ENCODE peak calls at places on chromosome 19, in five cellular contexts. J is ovary, D is stomach, G is A549, L is IMR-90. C is an unnamed sample.

GRCh38 chr19:55398200-55398947 is 9.2 kb downstream of the UBE2S start:
- DNase-seq in G (no peak), J (no peak), L (no peak), D (no peak), C (no peak)

GRCh38 chr19:19630062-19630414 is 2.0 kb upstream of the LPAR2 start:
- DNase-seq in L (no peak), G (no peak), J (no peak), D (no peak), C (no peak)

GRCh38 chr19:2261438-2262172 is 5.4 kb upstream of the JSRP1 start:
- DNase-seq in J (no peak), L (no peak), G (no peak), D (peak; percentile 60), C (no peak)

GRCh38 chr19:48325265-48325910 is at the start of gene EMP3:
- DNase-seq in G (peak; percentile 93), L (peak; percentile 92), D (peak; percentile 69), J (peak; percentile 91), C (peak; percentile 91)

GRCh38 chr19:44796701-44797115 is 12.2 kb upstream of the BCAM start:
- DNase-seq in G (no peak), D (peak; percentile 69), L (peak; percentile 23), J (no peak), C (no peak)

GRCh38 chr19:34678421-34678820 is 943 bp downstream of the ZNF302 start:
- DNase-seq in J (no peak), L (no peak), D (no peak), G (no peak), C (no peak)

GRCh38 chr19:48629297-48629598 is 7.9 kb downstream of the DBP start:
- DNase-seq in J (peak; percentile 52), D (no peak), L (no peak), G (no peak), C (no peak)

GRCh38 chr19:54364775-54365257 is at the start of gene LAIR1:
- DNase-seq in G (no peak), D (peak; percentile 31), L (no peak), J (no peak), C (peak; percentile 18)

GRCh38 chr19:45322311-45322710 is 364 bp downstream of the CKM start:
- DNase-seq in D (no peak), L (no peak), J (no peak), G (no peak), C (no peak)

GRCh38 chr19:49333426-49334288 is 1.5 kb upstream of the CD37 start:
- DNase-seq in L (peak; percentile 40), D (peak; percentile 29), J (peak; percentile 15), G (no peak), C (no peak)

GRCh38 chr19:42140125-42140754 is 8.0 kb upstream of the POU2F2 start:
- DNase-seq in L (peak; percentile 72), G (no peak), D (peak; percentile 41), J (peak; percentile 24), C (no peak)

GRCh38 chr19:50485284-50485955 is 8.8 kb upstream of the GARIN5A start:
- DNase-seq in D (no peak), L (no peak), G (no peak), J (no peak), C (no peak)

GRCh38 chr19:4534836-4535658 is at the start of gene PLIN5:
- DNase-seq in J (peak; percentile 97), D (peak; percentile 96), L (peak; percentile 26), G (peak; percentile 65), C (peak; percentile 55)

GRCh38 chr19:1026189-1027019 is at the start of gene CNN2:
- DNase-seq in D (peak; percentile 88), G (peak; percentile 69), L (peak; percentile 67), J (peak; percentile 84), C (peak; percentile 80)

GRCh38 chr19:15251749-15252397 is 19.6 kb upstream of the EPHX3 start:
- DNase-seq in G (peak; percentile 58), L (peak; percentile 96), J (peak; percentile 92), D (peak; percentile 33), C (peak; percentile 93)

GRCh38 chr19:16091546-16092475 is 15.5 kb downstream of the TPM4 start:
- DNase-seq in D (no peak), J (no peak), G (no peak), L (no peak), C (no peak)

GRCh38 chr19:42054205-42054604 is 15.8 kb downstream of the GRIK5 start:
- DNase-seq in J (no peak), D (no peak), L (no peak), G (no peak), C (no peak)

GRCh38 chr19:31883299-31883990 is 462.0 kb upstream of the ZNF507 start:
- DNase-seq in D (no peak), J (no peak), G (no peak), L (no peak), C (no peak)

GRCh38 chr19:45264781-45265317 is 13.8 kb downstream of the MARK4 start:
- DNase-seq in G (no peak), J (no peak), L (no peak), D (no peak), C (no peak)

GRCh38 chr19:14555918-14556661 is 15.8 kb downstream of the NDUFB7 start:
- DNase-seq in D (no peak), G (no peak), L (peak; percentile 34), J (no peak), C (no peak)

GRCh38 chr19:4933528-4933927 is 24.2 kb downstream of the UHRF1 start:
- DNase-seq in G (no peak), L (no peak), D (peak; percentile 47), J (no peak), C (no peak)

GRCh38 chr19:9362905-9363304 is at the start of gene ZNF177:
- DNase-seq in J (no peak), D (no peak), G (no peak), L (no peak), C (no peak)

GRCh38 chr19:48877900-48878218 is 5.6 kb downstream of the PPP1R15A start:
- DNase-seq in J (no peak), G (no peak), L (no peak), D (no peak), C (no peak)

GRCh38 chr19:58037927-58038687 is 4.3 kb downstream of the ZSCAN1 start:
- DNase-seq in L (no peak), J (no peak), G (no peak), D (no peak), C (no peak)

GRCh38 chr19:18972301-18972831 is 31.3 kb upstream of the HOMER3 start:
- DNase-seq in L (peak; percentile 31), D (no peak), G (no peak), J (no peak), C (no peak)

GRCh38 chr19:42455621-42456081 is 12.9 kb upstream of the CXCL17 start:
- DNase-seq in G (peak; percentile 70), L (no peak), J (no peak), D (no peak), C (no peak)

GRCh38 chr19:53102701-53103140 is 501 bp downstream of the ZNF160 start:
- DNase-seq in L (peak; percentile 31), J (peak; percentile 22), G (no peak), D (peak; percentile 29), C (peak; percentile 26)

GRCh38 chr19:54518844-54519243 is 16.2 kb downstream of the LAIR2 start:
- DNase-seq in J (no peak), L (no peak), G (no peak), D (no peak), C (no peak)

GRCh38 chr19:36113895-36114762 is 546 bp downstream of the POLR2I start:
- DNase-seq in L (peak; percentile 30), D (peak; percentile 40), J (peak; percentile 51), G (peak; percentile 63), C (no peak)

GRCh38 chr19:15666186-15666585 is 6.7 kb upstream of the CYP4F12 start:
- DNase-seq in L (no peak), D (no peak), J (no peak), G (no peak), C (no peak)

GRCh38 chr19:47495478-47496372 is 11.7 kb upstream of the KPTN start:
- DNase-seq in J (no peak), L (no peak), G (no peak), D (no peak), C (no peak)

DNA sequence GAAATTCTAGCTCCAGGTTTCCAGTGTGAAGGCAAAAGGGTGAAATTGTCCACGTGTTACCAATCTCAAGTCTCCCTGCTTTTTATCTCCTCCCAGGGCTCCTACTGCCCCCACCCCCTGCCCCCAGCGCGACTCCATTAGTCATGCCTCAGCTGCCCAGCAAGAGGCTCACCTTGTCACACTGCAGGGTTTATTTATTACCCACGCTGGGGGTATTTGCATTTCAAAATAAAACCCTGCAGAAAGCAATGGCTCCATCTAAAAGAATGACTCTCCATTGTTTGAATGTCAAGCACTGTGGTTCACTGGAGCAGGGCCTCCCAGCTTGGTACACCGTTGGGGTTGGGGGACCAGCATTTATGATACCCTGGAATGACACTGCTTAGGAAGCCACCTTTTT is 10.0 kb upstream of the POP4 start:
- DNase-seq in J (no peak), L (no peak), G (no peak), D (no peak), C (no peak)
- H3K4me3 ChIP-seq in J (no peak overlapping the region), L (no peak overlapping the region), G (no peak overlapping the region), D (no peak overlapping the region), C (no peak overlapping the region)

GRCh38 chr19:10820173-10820572 is 15.8 kb downstream of the TMED1 start:
- DNase-seq in L (no peak), D (no peak), G (peak; percentile 13), J (no peak), C (no peak)
- TF ChIP-seq CTCF in L (peak; percentile 31), D (no peak), G (no peak), J (no peak), C (peak; percentile 3)

GRCh38 chr19:10602330-10603083 is 15.4 kb upstream of the AP1M2 start:
- DNase-seq in L (peak; percentile 48), D (peak; percentile 90), G (peak; percentile 83), J (peak; percentile 85), C (peak; percentile 81)
- TF ChIP-seq POLR2A in L (no peak), D (no peak), G (no peak), J (peak; percentile 33), C (peak; percentile 66)

GRCh38 chr19:46490774-46491173 is 4.9 kb downstream of the PNMA8B start:
- DNase-seq in J (no peak), G (no peak), L (no peak), D (no peak), C (no peak)

GRCh38 chr19:46494115-46494935 is 1.3 kb downstream of the PNMA8B start:
- DNase-seq in G (no peak), D (no peak), J (no peak), L (no peak), C (no peak)

GRCh38 chr19:46493236-46494114 is 2.2 kb downstream of the PNMA8B start:
- DNase-seq in G (no peak), J (peak; percentile 57), L (no peak), D (no peak), C (peak; percentile 50)

GRCh38 chr19:46492841-46493235 is 2.8 kb downstream of the PNMA8B start:
- DNase-seq in D (no peak), L (no peak), J (peak; percentile 44), G (no peak), C (no peak)

DNA sequence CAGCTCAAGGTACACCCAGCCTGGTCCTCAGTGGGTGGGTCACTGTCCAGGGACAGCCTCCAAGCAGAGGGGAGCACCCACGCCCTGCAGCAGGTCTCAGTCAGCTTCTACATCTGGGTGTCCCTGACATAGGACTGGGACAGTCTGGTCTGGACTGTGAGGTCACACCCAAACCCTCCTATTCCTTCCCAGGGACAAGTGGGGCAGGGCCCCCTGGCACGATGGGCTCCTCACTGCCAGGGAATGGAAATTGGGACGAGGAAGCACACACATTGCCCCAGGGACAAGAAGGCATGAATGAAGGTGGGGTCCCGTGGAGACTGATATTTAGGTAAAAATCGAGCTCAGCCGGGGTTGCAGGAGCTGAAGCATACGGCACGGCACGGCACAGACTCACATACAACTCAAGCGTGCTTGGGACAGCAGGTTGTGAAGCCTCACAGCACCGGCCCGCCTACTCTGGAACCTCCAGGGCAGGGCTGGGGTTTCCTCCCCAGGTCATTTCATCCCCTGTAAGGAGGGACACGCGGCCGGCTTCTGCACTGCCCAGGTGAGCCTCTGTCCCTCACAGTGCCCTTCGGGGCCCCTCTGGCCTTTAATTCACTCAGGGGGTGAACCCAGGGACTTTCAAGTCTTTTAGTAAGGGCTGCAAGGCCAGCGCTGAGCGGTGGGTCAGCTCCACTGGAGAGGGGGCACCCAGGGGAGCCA is 3.5 kb downstream of the PNMA8B start:
- DNase-seq in J (no peak), D (no peak), G (no peak), L (no peak), C (no peak)
- H3K4me3 ChIP-seq in J (no peak overlapping the region), D (no peak overlapping the region), G (no peak overlapping the region), L (no peak overlapping the region), C (no peak overlapping the region)